ENCODE peak calls at places on chromosomes 13 and 19, in six cellular contexts. One of them, this sample, is unnamed.

GRCh38 chr13:77143325-77143907 is 116.5 kb upstream of the FBXL3 start:
- DNase-seq in neural crest cell: no peak
- DNase-seq in CD4-positive, alpha-beta T cell: no peak
- DNase-seq in foreskin fibroblast: peak
- DNase-seq in MM.1S: no peak
- DNase-seq in tibial artery: no peak
- DNase-seq in this sample: no peak

GRCh38 chr13:48403151-48403631 is 9.7 kb downstream of the LPAR6 start:
- DNase-seq in neural crest cell: no peak
- DNase-seq in CD4-positive, alpha-beta T cell: no peak
- DNase-seq in tibial artery: no peak
- DNase-seq in foreskin fibroblast: no peak
- DNase-seq in MM.1S: no peak
- DNase-seq in this sample: no peak

GRCh38 chr13:27359203-27359821 is 65.1 kb upstream of the GTF3A start:
- DNase-seq in tibial artery: peak
- DNase-seq in neural crest cell: peak
- DNase-seq in MM.1S: peak
- DNase-seq in CD4-positive, alpha-beta T cell: peak
- DNase-seq in foreskin fibroblast: peak
- DNase-seq in this sample: peak

GRCh38 chr13:104253063-104253680 is 1187.0 kb upstream of the SLC10A2 start:
- DNase-seq in foreskin fibroblast: no peak
- DNase-seq in CD4-positive, alpha-beta T cell: no peak
- DNase-seq in neural crest cell: no peak
- DNase-seq in MM.1S: no peak
- DNase-seq in tibial artery: no peak
- DNase-seq in this sample: no peak

GRCh38 chr19:5193192-5193591 is 147.4 kb downstream of the PTPRS start:
- DNase-seq in tibial artery: no peak
- DNase-seq in CD4-positive, alpha-beta T cell: no peak
- DNase-seq in neural crest cell: peak
- DNase-seq in MM.1S: no peak
- DNase-seq in foreskin fibroblast: no peak
- DNase-seq in this sample: no peak

GRCh38 chr19:29836409-29836825 is 24.6 kb downstream of the CCNE1 start:
- DNase-seq in tibial artery: peak
- DNase-seq in CD4-positive, alpha-beta T cell: no peak
- DNase-seq in MM.1S: no peak
- DNase-seq in foreskin fibroblast: no peak
- DNase-seq in neural crest cell: no peak
- DNase-seq in this sample: no peak

GRCh38 chr13:49587311-49587847 is 2.0 kb upstream of the RCBTB1 start:
- DNase-seq in CD4-positive, alpha-beta T cell: no peak
- DNase-seq in neural crest cell: no peak
- DNase-seq in tibial artery: no peak
- DNase-seq in foreskin fibroblast: peak
- DNase-seq in MM.1S: no peak
- DNase-seq in this sample: no peak

GRCh38 chr19:13920940-13921744 is 15.1 kb downstream of the CC2D1A start:
- DNase-seq in CD4-positive, alpha-beta T cell: no peak
- DNase-seq in neural crest cell: no peak
- DNase-seq in MM.1S: peak
- DNase-seq in tibial artery: no peak
- DNase-seq in foreskin fibroblast: peak
- DNase-seq in this sample: no peak

GRCh38 chr19:16899566-16900075 is 10.8 kb downstream of the F2RL3 start:
- DNase-seq in MM.1S: peak
- DNase-seq in tibial artery: no peak
- DNase-seq in CD4-positive, alpha-beta T cell: no peak
- DNase-seq in foreskin fibroblast: no peak
- DNase-seq in neural crest cell: peak
- DNase-seq in this sample: peak

GRCh38 chr19:29040951-29041350 is 172.0 kb downstream of the UQCRFS1 start:
- DNase-seq in neural crest cell: no peak
- DNase-seq in MM.1S: no peak
- DNase-seq in foreskin fibroblast: no peak
- DNase-seq in tibial artery: no peak
- DNase-seq in CD4-positive, alpha-beta T cell: no peak
- DNase-seq in this sample: peak

GRCh38 chr19:33763661-33764343 is 32.9 kb upstream of the KCTD15 start:
- DNase-seq in CD4-positive, alpha-beta T cell: no peak
- DNase-seq in foreskin fibroblast: no peak
- DNase-seq in MM.1S: no peak
- DNase-seq in tibial artery: no peak
- DNase-seq in neural crest cell: no peak
- DNase-seq in this sample: no peak

GRCh38 chr13:52085416-52085815 is 43.5 kb downstream of the NEK5 start:
- DNase-seq in neural crest cell: no peak
- DNase-seq in MM.1S: no peak
- DNase-seq in foreskin fibroblast: peak
- DNase-seq in tibial artery: no peak
- DNase-seq in CD4-positive, alpha-beta T cell: no peak
- DNase-seq in this sample: no peak

GRCh38 chr13:98443329-98443728 is 133.6 kb downstream of the STK24 start:
- DNase-seq in tibial artery: no peak
- DNase-seq in foreskin fibroblast: peak
- DNase-seq in neural crest cell: no peak
- DNase-seq in MM.1S: no peak
- DNase-seq in CD4-positive, alpha-beta T cell: no peak
- DNase-seq in this sample: no peak

GRCh38 chr13:114113961-114114360 is 18.5 kb downstream of the RASA3 start:
- DNase-seq in tibial artery: peak
- DNase-seq in MM.1S: no peak
- DNase-seq in foreskin fibroblast: no peak
- DNase-seq in neural crest cell: no peak
- DNase-seq in CD4-positive, alpha-beta T cell: no peak
- DNase-seq in this sample: no peak

GRCh38 chr19:40598121-40598917 is 2.9 kb upstream of the LTBP4 start:
- DNase-seq in MM.1S: peak
- DNase-seq in tibial artery: peak
- DNase-seq in neural crest cell: peak
- DNase-seq in CD4-positive, alpha-beta T cell: peak
- DNase-seq in foreskin fibroblast: peak
- DNase-seq in this sample: peak

GRCh38 chr13:20460744-20461143 is 64.9 kb downstream of the CRYL1 start:
- DNase-seq in neural crest cell: no peak
- DNase-seq in MM.1S: no peak
- DNase-seq in foreskin fibroblast: no peak
- DNase-seq in CD4-positive, alpha-beta T cell: no peak
- DNase-seq in tibial artery: no peak
- DNase-seq in this sample: no peak

GRCh38 chr19:38850231-38850975 is 617 bp upstream of the HNRNPL start:
- DNase-seq in neural crest cell: peak
- DNase-seq in foreskin fibroblast: peak
- DNase-seq in tibial artery: peak
- DNase-seq in CD4-positive, alpha-beta T cell: peak
- DNase-seq in MM.1S: peak
- DNase-seq in this sample: peak
- TF ChIP-seq CTCF in neural crest cell: peak
- TF ChIP-seq CTCF in foreskin fibroblast: no peak
- TF ChIP-seq CTCF in tibial artery: peak
- TF ChIP-seq CTCF in CD4-positive, alpha-beta T cell: no peak
- TF ChIP-seq CTCF in MM.1S: no peak
- TF ChIP-seq CTCF in this sample: no peak

GRCh38 chr19:48636859-48637448 is at the start of gene DBP:
- DNase-seq in MM.1S: no peak
- DNase-seq in tibial artery: peak
- DNase-seq in neural crest cell: no peak
- DNase-seq in foreskin fibroblast: no peak
- DNase-seq in CD4-positive, alpha-beta T cell: no peak
- DNase-seq in this sample: peak
- TF ChIP-seq CTCF in MM.1S: peak
- TF ChIP-seq CTCF in tibial artery: peak
- TF ChIP-seq CTCF in neural crest cell: no peak
- TF ChIP-seq CTCF in foreskin fibroblast: no peak
- TF ChIP-seq CTCF in CD4-positive, alpha-beta T cell: no peak
- TF ChIP-seq CTCF in this sample: no peak

GRCh38 chr19:10392120-10392519 is 11.2 kb downstream of the CDC37 start:
- DNase-seq in CD4-positive, alpha-beta T cell: no peak
- DNase-seq in foreskin fibroblast: no peak
- DNase-seq in tibial artery: no peak
- DNase-seq in neural crest cell: no peak
- DNase-seq in MM.1S: no peak
- DNase-seq in this sample: no peak

GRCh38 chr19:10393137-10393536 is 10.2 kb downstream of the CDC37 start:
- DNase-seq in MM.1S: no peak
- DNase-seq in neural crest cell: no peak
- DNase-seq in tibial artery: no peak
- DNase-seq in foreskin fibroblast: no peak
- DNase-seq in CD4-positive, alpha-beta T cell: no peak
- DNase-seq in this sample: no peak

GRCh38 chr19:10388957-10389356 is 8.6 kb upstream of the TYK2 start:
- DNase-seq in MM.1S: peak
- DNase-seq in neural crest cell: peak
- DNase-seq in CD4-positive, alpha-beta T cell: peak
- DNase-seq in tibial artery: peak
- DNase-seq in foreskin fibroblast: peak
- DNase-seq in this sample: peak

GRCh38 chr19:10390652-10391286 is 10.4 kb upstream of the TYK2 start:
- DNase-seq in tibial artery: peak
- DNase-seq in CD4-positive, alpha-beta T cell: peak
- DNase-seq in MM.1S: peak
- DNase-seq in foreskin fibroblast: peak
- DNase-seq in neural crest cell: peak
- DNase-seq in this sample: peak

GRCh38 chr19:10389863-10390262 is 9.5 kb upstream of the TYK2 start:
- DNase-seq in tibial artery: no peak
- DNase-seq in neural crest cell: no peak
- DNase-seq in foreskin fibroblast: no peak
- DNase-seq in CD4-positive, alpha-beta T cell: no peak
- DNase-seq in MM.1S: no peak
- DNase-seq in this sample: no peak
- TF ChIP-seq CTCF in tibial artery: no peak
- TF ChIP-seq CTCF in neural crest cell: peak
- TF ChIP-seq CTCF in foreskin fibroblast: no peak
- TF ChIP-seq CTCF in CD4-positive, alpha-beta T cell: no peak
- TF ChIP-seq CTCF in MM.1S: peak
- TF ChIP-seq CTCF in this sample: no peak

DNA sequence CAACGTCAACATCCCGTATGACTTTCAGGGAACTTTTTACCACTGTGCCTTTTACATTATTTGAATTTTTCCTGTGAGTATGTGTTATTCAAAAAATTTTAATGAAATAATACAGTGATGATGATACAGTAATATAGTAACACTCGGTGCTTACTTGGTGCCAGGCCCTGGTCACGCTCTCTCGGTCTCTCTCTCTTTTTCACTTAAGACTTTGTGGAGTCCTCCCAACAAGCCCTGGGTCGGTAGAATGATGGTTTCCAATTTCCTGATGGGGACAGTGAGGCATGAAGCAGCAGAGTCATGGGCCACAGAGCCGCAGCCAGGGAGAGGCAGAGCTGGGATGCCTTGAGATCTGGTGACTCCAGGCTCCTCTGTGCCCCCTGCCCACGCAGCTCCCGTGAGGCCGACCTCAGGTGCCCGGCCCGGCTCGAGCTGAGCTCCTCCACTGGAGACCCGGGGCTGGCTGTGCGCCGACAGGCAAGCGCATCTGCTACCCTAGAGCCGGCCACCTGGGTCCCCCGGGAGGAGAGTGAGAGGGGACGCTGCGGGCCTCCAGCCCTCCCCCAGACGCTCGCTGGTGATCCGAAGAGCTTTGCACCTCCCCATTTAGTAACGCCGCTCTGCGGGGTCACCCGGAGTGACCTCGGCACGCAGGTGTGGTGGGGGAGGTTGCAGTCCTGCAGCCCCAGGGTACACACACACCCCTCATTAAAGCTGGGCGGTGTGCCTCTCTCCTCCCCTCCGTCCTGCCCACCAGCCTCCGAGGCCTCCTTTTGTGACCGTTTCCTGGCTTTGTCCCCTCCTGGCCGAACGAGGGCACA is 4.4 kb upstream of the SBK3 start:
- DNase-seq in CD4-positive, alpha-beta T cell: no peak
- DNase-seq in MM.1S: no peak
- DNase-seq in foreskin fibroblast: peak
- DNase-seq in neural crest cell: peak
- DNase-seq in tibial artery: no peak
- DNase-seq in this sample: peak
- TF ChIP-seq CTCF in CD4-positive, alpha-beta T cell: no peak
- TF ChIP-seq CTCF in MM.1S: no peak
- TF ChIP-seq CTCF in foreskin fibroblast: no peak
- TF ChIP-seq CTCF in neural crest cell: no peak
- TF ChIP-seq CTCF in tibial artery: no peak
- TF ChIP-seq CTCF in this sample: no peak

DNA sequence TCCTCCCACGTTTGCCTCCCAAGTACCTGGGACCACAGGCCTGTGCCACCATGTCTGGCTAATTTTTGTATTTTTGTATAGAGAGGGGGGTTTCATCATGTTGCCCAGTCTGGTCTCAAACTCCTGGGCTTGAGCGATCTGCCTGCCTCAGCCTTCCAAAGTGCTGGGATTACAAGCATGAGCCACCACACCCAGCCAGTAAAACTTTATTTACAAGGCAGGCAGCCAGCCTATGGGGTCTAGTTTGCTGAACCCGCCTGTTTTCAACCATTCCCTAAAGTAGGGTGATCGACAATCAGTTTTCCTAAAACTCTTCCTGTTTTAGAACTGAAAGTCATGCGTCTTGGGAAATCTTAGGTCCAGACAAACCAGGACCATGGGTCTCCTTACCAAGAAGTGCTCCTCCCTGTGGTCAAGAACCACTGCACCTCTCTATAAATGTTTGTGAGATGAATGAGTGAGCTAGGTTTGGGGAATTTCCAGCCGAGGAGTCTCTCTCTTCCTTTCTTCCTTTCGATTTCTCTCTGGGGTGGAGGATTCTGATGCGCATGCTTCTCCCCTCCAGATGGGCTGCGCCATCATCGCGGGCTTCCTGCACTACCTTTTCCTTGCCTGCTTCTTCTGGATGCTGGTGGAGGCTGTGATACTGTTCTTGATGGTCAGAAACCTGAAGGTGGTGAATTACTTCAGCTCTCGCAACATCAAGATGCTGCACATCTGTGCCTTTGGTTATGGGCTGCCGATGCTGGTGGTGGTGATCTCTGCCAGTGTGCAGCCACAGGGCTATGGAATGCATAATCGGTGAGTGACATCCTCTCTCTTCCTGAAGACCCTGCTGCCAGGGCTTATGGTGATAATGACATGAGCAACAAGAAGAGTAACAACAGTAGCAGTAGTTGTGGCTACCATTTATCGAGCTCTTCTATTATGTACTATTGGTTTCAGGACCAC is 38.7 kb downstream of the ADGRE1 start:
- DNase-seq in CD4-positive, alpha-beta T cell: no peak
- DNase-seq in foreskin fibroblast: no peak
- DNase-seq in neural crest cell: no peak
- DNase-seq in MM.1S: peak
- DNase-seq in tibial artery: no peak
- DNase-seq in this sample: no peak
- TF ChIP-seq CTCF in CD4-positive, alpha-beta T cell: no peak
- TF ChIP-seq CTCF in foreskin fibroblast: no peak
- TF ChIP-seq CTCF in neural crest cell: no peak
- TF ChIP-seq CTCF in MM.1S: peak
- TF ChIP-seq CTCF in tibial artery: no peak
- TF ChIP-seq CTCF in this sample: no peak

This sample was measured in nephron progenitor cell.